ENCODE peak calls at places on chromosomes 13 and 19, in five cellular contexts. F is endothelial cell; B is fibroblast of villous mesenchyme; Z is activated CD4-positive, CD25-positive, alpha-beta regulatory T cell treated with anti-CD3 and anti-CD28 coated beads, Interleukin-2, amount 50 U/mL, for 72 hours; X is HCT116. G is an unnamed sample.

GRCh38 chr13:65594255-65594654 is 1635.9 kb downstream of the PCDH9 start:
- DNase-seq in Z (no peak), X (no peak), B (no peak), F (no peak), G (peak)

GRCh38 chr19:39778763-39779162 is at the start of gene LEUTX:
- DNase-seq in Z (no peak), F (no peak), X (no peak), B (no peak), G (no peak)

GRCh38 chr19:14167594-14168138 is 31.3 kb upstream of the ASF1B start:
- DNase-seq in F (no peak), X (no peak), Z (peak), B (no peak), G (no peak)

GRCh38 chr13:103898481-103898880 is 832.3 kb upstream of the SLC10A2 start:
- DNase-seq in Z (no peak), X (no peak), F (no peak), B (no peak), G (no peak)

GRCh38 chr13:24271611-24272451 is 37.5 kb upstream of the C1QTNF9 start:
- DNase-seq in Z (peak), F (no peak), B (peak), X (no peak), G (peak)

GRCh38 chr19:18541992-18542935 is 1.1 kb downstream of the FKBP8 start:
- DNase-seq in F (no peak), B (no peak), Z (no peak), X (no peak), G (no peak)

GRCh38 chr13:31209172-31209818 is 9.5 kb downstream of the B3GLCT start:
- DNase-seq in Z (no peak), F (no peak), B (peak), X (no peak), G (peak)

GRCh38 chr19:51873097-51873496 is 14.7 kb downstream of the ZNF577 start:
- DNase-seq in Z (no peak), X (no peak), B (no peak), F (no peak), G (no peak)

GRCh38 chr13:78147905-78148304 is 229.3 kb upstream of the EDNRB start:
- DNase-seq in B (peak), X (no peak), Z (no peak), F (no peak), G (peak)

GRCh38 chr13:95185311-95185710 is 115.9 kb downstream of the ABCC4 start:
- DNase-seq in B (no peak), Z (no peak), X (no peak), F (no peak), G (no peak)

GRCh38 chr19:13135068-13136062 is 14.8 kb downstream of the STX10 start:
- DNase-seq in F (no peak), B (no peak), X (no peak), Z (no peak), G (no peak)

GRCh38 chr13:49679244-49679643 is 12.0 kb downstream of the EBPL start:
- DNase-seq in Z (no peak), B (peak), X (no peak), F (no peak), G (no peak)

GRCh38 chr13:107258599-107259187 is 690.8 kb upstream of the ARGLU1 start:
- DNase-seq in B (peak), Z (no peak), X (no peak), F (no peak), G (peak)

GRCh38 chr19:53192771-53193533 is at the start of gene ZNF665:
- DNase-seq in Z (peak), B (peak), X (no peak), F (peak), G (peak)

GRCh38 chr13:113942591-113943103 is 31.2 kb downstream of the C13orf46 start:
- DNase-seq in F (no peak), Z (no peak), B (no peak), X (no peak), G (no peak)

GRCh38 chr13:30791354-30791921 is 56.1 kb downstream of the ALOX5AP start:
- DNase-seq in X (no peak), F (no peak), Z (no peak), B (peak), G (no peak)

GRCh38 chr19:29385191-29385795 is 140.5 kb upstream of the VSTM2B start:
- DNase-seq in X (no peak), F (no peak), B (no peak), Z (no peak), G (no peak)

GRCh38 chr13:30520571-30520970 is 54.8 kb upstream of the HMGB1 start:
- DNase-seq in X (no peak), F (no peak), B (no peak), Z (no peak), G (no peak)

GRCh38 chr19:13652810-13653590 is 111.3 kb upstream of the MRI1 start:
- DNase-seq in B (no peak), Z (no peak), X (no peak), F (no peak), G (no peak)

GRCh38 chr13:99640260-99640659 is 139.0 kb downstream of the TM9SF2 start:
- DNase-seq in Z (no peak), F (no peak), X (no peak), B (no peak), G (no peak)

GRCh38 chr19:35671818-35672217 is 5.5 kb downstream of the UPK1A start:
- DNase-seq in Z (no peak), B (peak), X (no peak), F (no peak), G (no peak)

GRCh38 chr19:17076539-17076919 is 952 bp downstream of the MYO9B start:
- DNase-seq in Z (peak), F (peak), X (no peak), B (no peak), G (no peak)

GRCh38 chr19:1647664-1648155 is 4.7 kb downstream of the TCF3 start:
- DNase-seq in X (no peak), B (no peak), F (no peak), Z (no peak), G (no peak)

GRCh38 chr19:48812094-48812929 is 1.5 kb upstream of the BCAT2 start:
- DNase-seq in X (no peak), B (peak), F (peak), Z (peak), G (peak)

GRCh38 chr13:22461854-22462565 is 718.8 kb upstream of the SGCG start:
- DNase-seq in B (peak), X (no peak), Z (no peak), F (no peak), G (peak)

GRCh38 chr13:111429064-111429558 is 108.7 kb downstream of the TEX29 start:
- DNase-seq in X (peak), B (peak), F (peak), Z (no peak), G (peak)

GRCh38 chr13:74226791-74227475 is 92.7 kb upstream of the KLF12 start:
- DNase-seq in X (no peak), F (no peak), B (peak), Z (no peak), G (no peak)

GRCh38 chr13:97189943-97190342 is 32.2 kb upstream of the MBNL2 start:
- DNase-seq in B (no peak), X (no peak), Z (no peak), F (no peak), G (no peak)

GRCh38 chr19:6737873-6738725 is 719 bp upstream of the GPR108 start:
- DNase-seq in X (no peak), F (peak), Z (peak), B (peak), G (peak)

GRCh38 chr13:104140557-104140956 is 1074.3 kb upstream of the SLC10A2 start:
- DNase-seq in B (no peak), X (peak), F (no peak), Z (no peak), G (no peak)

GRCh38 chr13:113597386-113598080 is 13.0 kb downstream of the TFDP1 start:
- DNase-seq in Z (peak), F (no peak), X (no peak), B (no peak), G (no peak)

GRCh38 chr13:66689628-66690027 is 540.5 kb downstream of the PCDH9 start:
- DNase-seq in F (no peak), B (peak), Z (no peak), X (no peak), G (peak)

GRCh38 chr13:87295636-87296035 is 375.5 kb upstream of the SLITRK5 start:
- DNase-seq in F (no peak), X (no peak), B (no peak), Z (no peak), G (peak)